ENCODE peak calls at places on chromosomes 7 and 10, in five cellular contexts. K, O, A, U and R are unnamed samples.

GRCh38 chr7:134078991-134079390 is 48.1 kb upstream of the LRGUK start:
- DNase-seq in O (no peak), U (no peak), A (no peak), K (no peak), R (no peak)

GRCh38 chr10:127920319-127921074 is 13.6 kb downstream of the PTPRE start:
- DNase-seq in A (no peak), K (no peak), O (no peak), U (no peak), R (no peak)

GRCh38 chr7:41869091-41869490 is 166.2 kb upstream of the INHBA start:
- DNase-seq in K (no peak), A (no peak), O (peak), U (no peak), R (no peak)

GRCh38 chr10:50216894-50217293 is 34.4 kb downstream of the ASAH2 start:
- DNase-seq in K (no peak), U (no peak), O (peak), A (no peak), R (no peak)

GRCh38 chr10:72275351-72276012 is 1.8 kb downstream of the DDIT4 start:
- DNase-seq in A (no peak), U (no peak), O (peak), K (no peak), R (no peak)

GRCh38 chr7:55104707-55105433 is 86.1 kb downstream of the EGFR start:
- DNase-seq in A (no peak), U (no peak), O (no peak), K (peak), R (no peak)

GRCh38 chr10:131313377-131313776 is 1.9 kb upstream of the TCERG1L start:
- DNase-seq in U (no peak), K (no peak), O (no peak), A (no peak), R (no peak)

GRCh38 chr7:151409555-151410404 is at the start of gene WDR86:
- DNase-seq in O (peak), A (no peak), K (no peak), U (no peak), R (peak)

GRCh38 chr7:42350801-42351200 is 113.8 kb upstream of the GLI3 start:
- DNase-seq in A (no peak), O (peak), K (no peak), U (peak), R (no peak)

GRCh38 chr10:115945696-115946445 is 327.1 kb downstream of the GFRA1 start:
- DNase-seq in K (no peak), U (no peak), O (peak), A (no peak), R (no peak)

GRCh38 chr7:103437623-103438022 is 8.4 kb downstream of the SLC26A5 start:
- DNase-seq in A (no peak), U (no peak), K (no peak), O (no peak), R (no peak)

GRCh38 chr7:145644426-145645154 is 472.0 kb upstream of the CNTNAP2 start:
- DNase-seq in U (no peak), K (peak), A (no peak), O (no peak), R (no peak)

GRCh38 chr7:130996841-130997231 is 262.8 kb upstream of the KLF14 start:
- DNase-seq in O (peak), A (no peak), U (no peak), K (peak), R (no peak)

GRCh38 chr7:24738577-24738976 is 18.7 kb downstream of the GSDME start:
- DNase-seq in U (no peak), O (no peak), A (no peak), K (no peak), R (no peak)

GRCh38 chr7:80764132-80764531 is 125.7 kb downstream of the CD36 start:
- DNase-seq in A (no peak), O (no peak), U (no peak), K (no peak), R (no peak)

GRCh38 chr7:148623586-148624282 is 33.2 kb downstream of the C7orf33 start:
- DNase-seq in O (peak), U (peak), K (peak), A (no peak), R (no peak)

GRCh38 chr10:107986571-107986970 is 822.1 kb upstream of the SORCS1 start:
- DNase-seq in A (no peak), U (no peak), O (peak), K (no peak), R (no peak)

GRCh38 chr10:84845628-84846261 is 517.4 kb downstream of the CCSER2 start:
- DNase-seq in O (no peak), A (no peak), U (no peak), K (no peak), R (no peak)

GRCh38 chr7:2809903-2810628 is 34.0 kb downstream of the GNA12 start:
- DNase-seq in O (no peak), A (no peak), U (no peak), K (no peak), R (no peak)

GRCh38 chr10:77965294-77965693 is 38.7 kb upstream of the DLG5 start:
- DNase-seq in U (no peak), A (no peak), O (peak), K (peak), R (no peak)